ENCODE peak calls at places on chromosomes 11 and 22, in four cellular contexts. G, U, Q and P are unnamed samples.
A peak's percentile ranks its signal among the peaks of the same experiment; 100 is the strongest.

GRCh38 chr11:20201231-20201630 is 41.0 kb upstream of the DBX1 start:
- DNase-seq in U (no peak), G (no peak), Q (no peak), P (no peak)

GRCh38 chr11:6606471-6607189 is 3.1 kb downstream of the ILK start:
- DNase-seq in G (peak; percentile 81), U (peak; percentile 85), Q (no peak), P (peak; percentile 92)

GRCh38 chr11:99918761-99919160 is 768.3 kb upstream of the ARHGAP42 start:
- DNase-seq in Q (no peak), G (no peak), U (no peak), P (no peak)

GRCh38 chr11:93484716-93485115 is 58.5 kb downstream of the SMCO4 start:
- DNase-seq in G (no peak), U (no peak), Q (no peak), P (no peak)

GRCh38 chr22:27603823-27604190 is 197.7 kb downstream of the MN1 start:
- DNase-seq in U (no peak), Q (no peak), G (no peak), P (peak; percentile 8)

GRCh38 chr11:1053121-1053901 is 16.8 kb upstream of the MUC6 start:
- DNase-seq in G (no peak), Q (no peak), U (no peak), P (no peak)

GRCh38 chr22:29112102-29112501 is 39.3 kb downstream of the KREMEN1 start:
- DNase-seq in Q (no peak), G (peak; percentile 32), U (peak; percentile 18), P (peak; percentile 33)

GRCh38 chr11:94449437-94449836 is 44.2 kb downstream of the MRE11 start:
- DNase-seq in Q (no peak), U (no peak), G (no peak), P (no peak)

GRCh38 chr11:63639195-63639832 is 25.1 kb upstream of the PLAAT3 start:
- DNase-seq in U (peak; percentile 13), G (no peak), Q (no peak), P (no peak)

GRCh38 chr11:34948721-34949120 is 32.3 kb downstream of the PDHX start:
- DNase-seq in G (no peak), U (no peak), Q (no peak), P (peak; percentile 34)

GRCh38 chr11:5891216-5891800 is 1.7 kb upstream of the OR52E5 start:
- DNase-seq in Q (no peak), G (peak; percentile 8), U (no peak), P (no peak)

GRCh38 chr11:131691558-131692041 is 321.2 kb downstream of the NTM start:
- DNase-seq in Q (no peak), G (peak; percentile 15), U (no peak), P (no peak)

GRCh38 chr22:38951734-38952133 is 5.7 kb upstream of the APOBEC3A start:
- DNase-seq in G (no peak), U (no peak), Q (no peak), P (no peak)

GRCh38 chr11:78138694-78139421 is 568 bp downstream of the ALG8 start:
- DNase-seq in U (no peak), Q (no peak), G (peak; percentile 44), P (no peak)